ENCODE peak calls at places on chromosomes 6 and 20, in four cellular contexts. One of them, this sample, is unnamed. For H3K36me3, the result is how much of the 10 kb centered on the place peaks cover.

GRCh38 chr6:83462524-83462923 is 31.7 kb upstream of the ME1 start:
- DNase-seq in HepG2: peak
- DNase-seq in K562: no peak
- DNase-seq in HCT116: no peak
- DNase-seq in this sample: no peak

GRCh38 chr20:18066421-18067333 is 9.0 kb upstream of the OVOL2 start:
- DNase-seq in K562: no peak
- DNase-seq in HCT116: no peak
- DNase-seq in HepG2: peak
- DNase-seq in this sample: no peak

GRCh38 chr6:47678739-47679138 is 19.6 kb upstream of the ADGRF4 start:
- DNase-seq in HCT116: no peak
- DNase-seq in HepG2: no peak
- DNase-seq in K562: no peak
- DNase-seq in this sample: no peak

GRCh38 chr6:13248053-13248452 is 80.3 kb downstream of the TBC1D7 start:
- DNase-seq in HepG2: peak
- DNase-seq in HCT116: no peak
- DNase-seq in K562: no peak
- DNase-seq in this sample: no peak

GRCh38 chr20:63620991-63621390 is 5.9 kb downstream of the GMEB2 start:
- DNase-seq in HCT116: no peak
- DNase-seq in K562: no peak
- DNase-seq in HepG2: no peak
- DNase-seq in this sample: no peak

GRCh38 chr20:9886227-9886626 is 47.4 kb upstream of the PAK5 start:
- DNase-seq in K562: no peak
- DNase-seq in HCT116: no peak
- DNase-seq in HepG2: no peak
- DNase-seq in this sample: no peak

GRCh38 chr6:44498436-44498835 is 110.9 kb downstream of the CDC5L start:
- DNase-seq in HCT116: no peak
- DNase-seq in HepG2: no peak
- DNase-seq in K562: no peak
- DNase-seq in this sample: no peak

GRCh38 chr6:156280131-156280530 is 497.0 kb upstream of the ARID1B start:
- DNase-seq in K562: no peak
- DNase-seq in HepG2: no peak
- DNase-seq in HCT116: no peak
- DNase-seq in this sample: no peak

GRCh38 chr6:43437700-43438099 is 10.4 kb downstream of the ABCC10 start:
- DNase-seq in K562: no peak
- DNase-seq in HCT116: no peak
- DNase-seq in HepG2: no peak
- DNase-seq in this sample: no peak

GRCh38 chr6:17021539-17021889 is 80.3 kb upstream of the STMND1 start:
- DNase-seq in K562: no peak
- DNase-seq in HCT116: no peak
- DNase-seq in HepG2: no peak
- DNase-seq in this sample: no peak

GRCh38 chr20:32139947-32140346 is 30.4 kb downstream of the TM9SF4 start:
- DNase-seq in K562: no peak
- DNase-seq in HCT116: no peak
- DNase-seq in HepG2: no peak
- DNase-seq in this sample: no peak
- H3K36me3 ChIP-seq in K562: half or more
- H3K36me3 ChIP-seq in HCT116: under half
- H3K36me3 ChIP-seq in HepG2: half or more
- H3K36me3 ChIP-seq in this sample: under half

DNA sequence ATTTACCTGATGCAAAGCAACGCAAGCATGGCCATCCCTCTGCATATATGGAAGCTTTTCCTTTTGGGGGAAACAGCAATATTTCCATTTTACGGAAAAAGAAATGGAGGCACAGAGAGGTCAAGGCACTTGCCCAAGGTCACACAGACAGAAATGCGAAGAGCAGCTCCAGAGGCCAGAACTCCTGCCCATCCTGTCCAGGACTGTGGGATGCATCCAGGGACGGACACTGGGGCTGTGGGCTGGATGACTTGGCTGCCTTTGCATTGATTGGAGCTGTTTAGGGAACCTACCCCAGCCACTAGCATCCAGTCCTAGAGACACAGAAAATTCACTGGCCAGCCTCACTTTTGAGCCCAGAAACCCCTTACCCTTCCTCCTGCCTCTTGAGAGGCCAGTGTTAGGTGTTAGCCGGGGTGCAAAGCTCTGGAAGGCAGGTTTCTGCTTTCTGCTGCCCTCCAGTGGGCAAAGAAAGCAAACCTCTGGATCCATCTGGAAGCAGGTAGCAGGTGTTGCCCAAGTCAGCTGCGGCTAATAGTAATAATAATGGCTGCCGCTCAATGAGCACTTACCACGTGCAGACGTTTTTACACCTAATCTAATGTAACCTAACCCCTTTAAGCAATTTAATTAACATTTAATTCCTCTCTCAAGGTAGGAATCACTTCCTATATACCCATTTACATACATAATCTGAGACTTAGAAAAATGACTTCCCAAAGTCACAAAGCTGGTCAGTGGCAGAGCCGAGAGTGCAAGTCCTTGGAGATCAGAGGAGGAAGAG is 31.7 kb upstream of the CCN5 start:
- DNase-seq in HepG2: peak
- DNase-seq in K562: peak
- DNase-seq in HCT116: peak
- DNase-seq in this sample: no peak
- TF ChIP-seq TCF7L2 in HepG2: no peak
- TF ChIP-seq TCF7L2 in K562: no peak
- TF ChIP-seq TCF7L2 in HCT116: no peak
- TF ChIP-seq TCF7L2 in this sample: no peak

DNA sequence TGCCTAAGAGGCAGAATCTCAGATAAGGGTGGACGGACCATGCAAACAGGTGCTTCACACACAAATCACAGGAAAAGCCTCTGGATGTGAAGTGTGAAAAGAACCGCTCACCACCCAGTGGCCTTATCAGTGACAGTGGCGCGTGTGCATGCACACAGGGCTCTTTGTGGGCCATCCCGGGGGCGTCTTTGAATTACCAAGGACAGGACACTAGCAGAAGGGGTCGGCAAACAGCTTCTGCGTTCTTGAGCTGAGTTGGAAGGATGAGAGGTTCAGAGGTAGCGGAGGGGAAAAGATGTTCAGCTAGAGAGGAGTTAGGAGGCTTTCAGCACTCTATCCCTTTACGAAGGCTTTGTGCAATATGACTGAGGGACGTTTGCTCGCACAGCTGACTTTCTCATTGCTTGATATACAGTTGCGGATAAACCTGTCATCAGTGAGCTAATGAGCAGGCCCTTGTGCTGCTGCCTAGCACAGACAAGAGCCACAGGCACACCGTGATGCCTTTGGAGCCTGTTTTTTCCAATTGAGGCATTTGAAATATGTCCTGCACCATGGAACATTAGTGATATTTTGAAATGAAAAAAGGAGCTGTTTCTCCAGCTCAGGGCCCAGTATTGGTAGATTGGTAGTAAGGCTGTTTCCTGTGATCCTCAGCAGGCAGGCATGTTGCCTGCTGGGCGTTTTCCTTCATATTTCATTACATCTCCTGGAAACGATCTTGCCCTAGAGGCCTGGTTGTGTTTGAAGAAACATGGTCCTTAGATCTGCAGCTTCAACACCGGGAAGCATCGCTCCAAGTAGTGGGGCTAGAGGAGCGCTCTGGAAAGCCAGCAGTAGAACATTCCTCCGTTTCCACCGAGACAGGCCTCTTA is 83.2 kb downstream of the IYD start:
- DNase-seq in K562: no peak
- DNase-seq in HepG2: no peak
- DNase-seq in HCT116: no peak
- DNase-seq in this sample: no peak
- H3K36me3 ChIP-seq in K562: under half
- H3K36me3 ChIP-seq in HepG2: under half
- H3K36me3 ChIP-seq in HCT116: under half
- H3K36me3 ChIP-seq in this sample: under half

GRCh38 chr6:137853569-137854213 is 13.4 kb upstream of the TNFAIP3 start:
- DNase-seq in HepG2: no peak
- DNase-seq in HCT116: peak
- DNase-seq in K562: no peak
- DNase-seq in this sample: no peak
- TF ChIP-seq TCF7L2 in HepG2: no peak
- TF ChIP-seq TCF7L2 in HCT116: peak
- TF ChIP-seq TCF7L2 in K562: no peak
- TF ChIP-seq TCF7L2 in this sample: no peak

GRCh38 chr20:46393967-46394366 is 12.4 kb downstream of the ELMO2 start:
- DNase-seq in K562: no peak
- DNase-seq in HCT116: no peak
- DNase-seq in HepG2: no peak
- DNase-seq in this sample: no peak
- H3K36me3 ChIP-seq in K562: under half
- H3K36me3 ChIP-seq in HCT116: under half
- H3K36me3 ChIP-seq in HepG2: under half
- H3K36me3 ChIP-seq in this sample: under half

DNA sequence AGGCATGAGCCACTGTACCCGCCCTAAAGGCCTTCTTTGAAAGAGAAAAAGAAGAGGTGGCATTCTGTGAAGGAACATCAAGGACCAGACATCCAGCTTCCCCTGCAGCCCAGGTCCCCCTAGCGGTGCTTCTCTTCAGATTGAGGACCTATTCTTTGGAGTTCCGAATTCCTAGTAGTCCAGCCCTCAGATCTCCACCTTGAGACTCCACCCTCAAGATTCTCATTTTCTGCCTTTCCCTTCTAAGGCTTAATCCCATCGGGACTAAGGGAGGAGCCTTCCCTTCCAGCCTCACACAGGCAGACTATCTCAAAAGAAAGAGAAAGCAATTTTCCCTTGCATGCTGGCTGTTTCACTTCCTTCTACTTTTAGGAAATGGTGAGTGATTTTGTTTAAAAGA is 32.5 kb downstream of the MUC22 start:
- DNase-seq in HepG2: peak
- DNase-seq in HCT116: peak
- DNase-seq in K562: peak
- DNase-seq in this sample: peak
- TF ChIP-seq TCF7L2 in HepG2: no peak
- TF ChIP-seq TCF7L2 in HCT116: peak
- TF ChIP-seq TCF7L2 in K562: no peak
- TF ChIP-seq TCF7L2 in this sample: no peak

GRCh38 chr6:158121335-158121734 is 46.7 kb downstream of the SERAC1 start:
- DNase-seq in K562: peak
- DNase-seq in HCT116: no peak
- DNase-seq in HepG2: no peak
- DNase-seq in this sample: no peak
- H3K36me3 ChIP-seq in K562: under half
- H3K36me3 ChIP-seq in HCT116: under half
- H3K36me3 ChIP-seq in HepG2: under half
- H3K36me3 ChIP-seq in this sample: under half

This sample was measured in Panc1.